ENCODE peak calls at places on chromosome 3, in five cellular contexts. M is Ammon's horn; F is psoas muscle; J is stimulated activated CD4-positive, alpha-beta T cell treated with anti-CD3 and anti-CD28 coated beads, TNF-alpha, amount 100 ng/mL, for 4 hours; V is T47D. H is an unnamed sample.

GRCh38 chr3:50652709-50653108 is 22.0 kb upstream of the DOCK3 start:
- DNase-seq in V (peak), J (peak), F (peak), M (no peak), H (no peak)

GRCh38 chr3:83224101-83224868 is 1462.8 kb upstream of the GBE1 start:
- DNase-seq in M (no peak), V (no peak), F (no peak), J (no peak), H (no peak)

GRCh38 chr3:77815467-77815866 is 775.6 kb downstream of the ROBO2 start:
- DNase-seq in M (no peak), F (no peak), J (no peak), V (peak), H (no peak)

GRCh38 chr3:9514956-9515355 is 38.7 kb downstream of the LHFPL4 start:
- DNase-seq in M (no peak), V (no peak), F (no peak), J (no peak), H (no peak)

GRCh38 chr3:194855025-194855391 is 169.3 kb downstream of the FAM43A start:
- DNase-seq in F (no peak), J (no peak), M (no peak), V (no peak), H (no peak)

GRCh38 chr3:55434789-55435188 is 52.3 kb downstream of the WNT5A start:
- DNase-seq in M (no peak), F (no peak), V (peak), J (no peak), H (no peak)

GRCh38 chr3:188954590-188955208 is 217.1 kb upstream of the TPRG1 start:
- DNase-seq in F (peak), J (peak), M (peak), V (peak), H (peak)

GRCh38 chr3:126972866-126973265 is 10.0 kb upstream of the PLXNA1 start:
- DNase-seq in M (no peak), F (no peak), V (no peak), J (no peak), H (no peak)

GRCh38 chr3:123153124-123153523 is 48.6 kb upstream of the SEC22A start:
- DNase-seq in V (no peak), M (no peak), J (no peak), F (no peak), H (no peak)

GRCh38 chr3:77707271-77707670 is 667.4 kb downstream of the ROBO2 start:
- DNase-seq in F (no peak), V (peak), M (no peak), J (no peak), H (no peak)

GRCh38 chr3:13229291-13229949 is 156.2 kb upstream of the IQSEC1 start:
- DNase-seq in V (peak), F (no peak), M (no peak), J (no peak), H (no peak)

GRCh38 chr3:55305714-55306485 is 181.2 kb downstream of the WNT5A start:
- DNase-seq in F (peak), V (no peak), M (peak), J (no peak), H (no peak)